ENCODE peak calls at places on chromosomes 4 and X, in nine cellular contexts. One of them, this sample, is unnamed.

GRCh38 chr4:37483610-37484009 is 202.6 kb downstream of the RELL1 start:
- DNase-seq in lower leg skin: no peak
- DNase-seq in anterior cingulate cortex: no peak
- DNase-seq in stimulated activated CD4-positive, alpha-beta T cell treated with anti-CD3 and anti-CD28 coated beads, Interleukin-1b, Interleukin-23, amount 100 ng/mL, for 24 hours: no peak
- DNase-seq in globus pallidus: no peak
- DNase-seq in islet precursor cell: no peak
- DNase-seq in cardiac muscle cell: no peak
- DNase-seq in endothelial cell: no peak
- DNase-seq in T-cell: no peak
- DNase-seq in this sample: no peak

GRCh38 chr4:53183754-53184153 is 182.1 kb downstream of the SCFD2 start:
- DNase-seq in lower leg skin: no peak
- DNase-seq in anterior cingulate cortex: no peak
- DNase-seq in stimulated activated CD4-positive, alpha-beta T cell treated with anti-CD3 and anti-CD28 coated beads, Interleukin-1b, Interleukin-23, amount 100 ng/mL, for 24 hours: no peak
- DNase-seq in globus pallidus: no peak
- DNase-seq in islet precursor cell: no peak
- DNase-seq in cardiac muscle cell: no peak
- DNase-seq in endothelial cell: no peak
- DNase-seq in T-cell: no peak
- DNase-seq in this sample: no peak

GRCh38 chr4:3637326-3638016 is 105.2 kb upstream of the LRPAP1 start:
- DNase-seq in lower leg skin: no peak
- DNase-seq in anterior cingulate cortex: no peak
- DNase-seq in stimulated activated CD4-positive, alpha-beta T cell treated with anti-CD3 and anti-CD28 coated beads, Interleukin-1b, Interleukin-23, amount 100 ng/mL, for 24 hours: no peak
- DNase-seq in globus pallidus: peak
- DNase-seq in islet precursor cell: no peak
- DNase-seq in cardiac muscle cell: no peak
- DNase-seq in endothelial cell: no peak
- DNase-seq in T-cell: no peak
- DNase-seq in this sample: no peak

GRCh38 chr4:98994474-98995182 is 893 bp upstream of the METAP1 start:
- DNase-seq in lower leg skin: no peak
- DNase-seq in anterior cingulate cortex: no peak
- DNase-seq in stimulated activated CD4-positive, alpha-beta T cell treated with anti-CD3 and anti-CD28 coated beads, Interleukin-1b, Interleukin-23, amount 100 ng/mL, for 24 hours: no peak
- DNase-seq in globus pallidus: no peak
- DNase-seq in islet precursor cell: no peak
- DNase-seq in cardiac muscle cell: peak
- DNase-seq in endothelial cell: no peak
- DNase-seq in T-cell: no peak
- DNase-seq in this sample: no peak

GRCh38 chrX:50579955-50580354 is 109.3 kb upstream of the DGKK start:
- DNase-seq in lower leg skin: peak
- DNase-seq in anterior cingulate cortex: peak
- DNase-seq in stimulated activated CD4-positive, alpha-beta T cell treated with anti-CD3 and anti-CD28 coated beads, Interleukin-1b, Interleukin-23, amount 100 ng/mL, for 24 hours: no peak
- DNase-seq in globus pallidus: peak
- DNase-seq in islet precursor cell: peak
- DNase-seq in cardiac muscle cell: peak
- DNase-seq in endothelial cell: peak
- DNase-seq in T-cell: no peak
- DNase-seq in this sample: no peak

GRCh38 chr4:13988347-13989265 is 361.1 kb upstream of the BOD1L1 start:
- DNase-seq in lower leg skin: no peak
- DNase-seq in anterior cingulate cortex: peak
- DNase-seq in stimulated activated CD4-positive, alpha-beta T cell treated with anti-CD3 and anti-CD28 coated beads, Interleukin-1b, Interleukin-23, amount 100 ng/mL, for 24 hours: no peak
- DNase-seq in globus pallidus: peak
- DNase-seq in islet precursor cell: no peak
- DNase-seq in cardiac muscle cell: no peak
- DNase-seq in endothelial cell: no peak
- DNase-seq in T-cell: no peak
- DNase-seq in this sample: peak

GRCh38 chr4:106017975-106018374 is 122.7 kb downstream of the NPNT start:
- DNase-seq in lower leg skin: no peak
- DNase-seq in anterior cingulate cortex: no peak
- DNase-seq in stimulated activated CD4-positive, alpha-beta T cell treated with anti-CD3 and anti-CD28 coated beads, Interleukin-1b, Interleukin-23, amount 100 ng/mL, for 24 hours: no peak
- DNase-seq in globus pallidus: no peak
- DNase-seq in islet precursor cell: no peak
- DNase-seq in cardiac muscle cell: no peak
- DNase-seq in endothelial cell: no peak
- DNase-seq in T-cell: no peak
- DNase-seq in this sample: no peak

GRCh38 chr4:138919094-138919936 is 96.3 kb upstream of the NOCT start:
- DNase-seq in lower leg skin: peak
- DNase-seq in anterior cingulate cortex: peak
- DNase-seq in stimulated activated CD4-positive, alpha-beta T cell treated with anti-CD3 and anti-CD28 coated beads, Interleukin-1b, Interleukin-23, amount 100 ng/mL, for 24 hours: no peak
- DNase-seq in globus pallidus: peak
- DNase-seq in islet precursor cell: peak
- DNase-seq in cardiac muscle cell: peak
- DNase-seq in endothelial cell: peak
- DNase-seq in T-cell: no peak
- DNase-seq in this sample: peak

GRCh38 chrX:134247492-134247891 is 10.5 kb downstream of the CCDC160 start:
- DNase-seq in lower leg skin: no peak
- DNase-seq in anterior cingulate cortex: no peak
- DNase-seq in stimulated activated CD4-positive, alpha-beta T cell treated with anti-CD3 and anti-CD28 coated beads, Interleukin-1b, Interleukin-23, amount 100 ng/mL, for 24 hours: no peak
- DNase-seq in globus pallidus: no peak
- DNase-seq in islet precursor cell: no peak
- DNase-seq in cardiac muscle cell: no peak
- DNase-seq in endothelial cell: no peak
- DNase-seq in T-cell: no peak
- DNase-seq in this sample: no peak

GRCh38 chr4:152106781-152107321 is 346.0 kb upstream of the GATB start:
- DNase-seq in lower leg skin: no peak
- DNase-seq in anterior cingulate cortex: no peak
- DNase-seq in stimulated activated CD4-positive, alpha-beta T cell treated with anti-CD3 and anti-CD28 coated beads, Interleukin-1b, Interleukin-23, amount 100 ng/mL, for 24 hours: no peak
- DNase-seq in globus pallidus: no peak
- DNase-seq in islet precursor cell: no peak
- DNase-seq in cardiac muscle cell: no peak
- DNase-seq in endothelial cell: no peak
- DNase-seq in T-cell: no peak
- DNase-seq in this sample: no peak

GRCh38 chr4:151604238-151604637 is 156.6 kb downstream of the GATB start:
- DNase-seq in lower leg skin: no peak
- DNase-seq in anterior cingulate cortex: no peak
- DNase-seq in stimulated activated CD4-positive, alpha-beta T cell treated with anti-CD3 and anti-CD28 coated beads, Interleukin-1b, Interleukin-23, amount 100 ng/mL, for 24 hours: no peak
- DNase-seq in globus pallidus: no peak
- DNase-seq in islet precursor cell: no peak
- DNase-seq in cardiac muscle cell: no peak
- DNase-seq in endothelial cell: no peak
- DNase-seq in T-cell: no peak
- DNase-seq in this sample: no peak

GRCh38 chr4:4849106-4849505 is 10.4 kb upstream of the MSX1 start:
- DNase-seq in lower leg skin: no peak
- DNase-seq in anterior cingulate cortex: no peak
- DNase-seq in stimulated activated CD4-positive, alpha-beta T cell treated with anti-CD3 and anti-CD28 coated beads, Interleukin-1b, Interleukin-23, amount 100 ng/mL, for 24 hours: no peak
- DNase-seq in globus pallidus: no peak
- DNase-seq in islet precursor cell: no peak
- DNase-seq in cardiac muscle cell: no peak
- DNase-seq in endothelial cell: peak
- DNase-seq in T-cell: no peak
- DNase-seq in this sample: no peak

GRCh38 chr4:67885727-67886126 is 1.9 kb upstream of the TMPRSS11D start:
- DNase-seq in lower leg skin: no peak
- DNase-seq in anterior cingulate cortex: no peak
- DNase-seq in stimulated activated CD4-positive, alpha-beta T cell treated with anti-CD3 and anti-CD28 coated beads, Interleukin-1b, Interleukin-23, amount 100 ng/mL, for 24 hours: no peak
- DNase-seq in globus pallidus: no peak
- DNase-seq in islet precursor cell: peak
- DNase-seq in cardiac muscle cell: no peak
- DNase-seq in endothelial cell: no peak
- DNase-seq in T-cell: no peak
- DNase-seq in this sample: no peak

GRCh38 chr4:54102747-54103146 is 2.8 kb downstream of the GSX2 start:
- DNase-seq in lower leg skin: no peak
- DNase-seq in anterior cingulate cortex: no peak
- DNase-seq in stimulated activated CD4-positive, alpha-beta T cell treated with anti-CD3 and anti-CD28 coated beads, Interleukin-1b, Interleukin-23, amount 100 ng/mL, for 24 hours: no peak
- DNase-seq in globus pallidus: no peak
- DNase-seq in islet precursor cell: no peak
- DNase-seq in cardiac muscle cell: no peak
- DNase-seq in endothelial cell: no peak
- DNase-seq in T-cell: no peak
- DNase-seq in this sample: no peak

GRCh38 chr4:88893961-88894360 is 163.0 kb downstream of the FAM13A start:
- DNase-seq in lower leg skin: no peak
- DNase-seq in anterior cingulate cortex: no peak
- DNase-seq in stimulated activated CD4-positive, alpha-beta T cell treated with anti-CD3 and anti-CD28 coated beads, Interleukin-1b, Interleukin-23, amount 100 ng/mL, for 24 hours: no peak
- DNase-seq in globus pallidus: no peak
- DNase-seq in islet precursor cell: no peak
- DNase-seq in cardiac muscle cell: no peak
- DNase-seq in endothelial cell: no peak
- DNase-seq in T-cell: no peak
- DNase-seq in this sample: no peak

GRCh38 chr4:23097251-23097650 is 404.5 kb downstream of the GBA3 start:
- DNase-seq in lower leg skin: no peak
- DNase-seq in anterior cingulate cortex: no peak
- DNase-seq in stimulated activated CD4-positive, alpha-beta T cell treated with anti-CD3 and anti-CD28 coated beads, Interleukin-1b, Interleukin-23, amount 100 ng/mL, for 24 hours: no peak
- DNase-seq in globus pallidus: no peak
- DNase-seq in islet precursor cell: no peak
- DNase-seq in cardiac muscle cell: no peak
- DNase-seq in endothelial cell: no peak
- DNase-seq in T-cell: no peak
- DNase-seq in this sample: no peak

GRCh38 chr4:124386163-124386562 is 326.4 kb downstream of the ANKRD50 start:
- DNase-seq in lower leg skin: no peak
- DNase-seq in anterior cingulate cortex: no peak
- DNase-seq in stimulated activated CD4-positive, alpha-beta T cell treated with anti-CD3 and anti-CD28 coated beads, Interleukin-1b, Interleukin-23, amount 100 ng/mL, for 24 hours: no peak
- DNase-seq in globus pallidus: no peak
- DNase-seq in islet precursor cell: no peak
- DNase-seq in cardiac muscle cell: no peak
- DNase-seq in endothelial cell: no peak
- DNase-seq in T-cell: no peak
- DNase-seq in this sample: no peak

GRCh38 chrX:41526925-41527324 is 79.8 kb downstream of the NYX start:
- DNase-seq in lower leg skin: no peak
- DNase-seq in anterior cingulate cortex: no peak
- DNase-seq in stimulated activated CD4-positive, alpha-beta T cell treated with anti-CD3 and anti-CD28 coated beads, Interleukin-1b, Interleukin-23, amount 100 ng/mL, for 24 hours: no peak
- DNase-seq in globus pallidus: no peak
- DNase-seq in islet precursor cell: no peak
- DNase-seq in cardiac muscle cell: no peak
- DNase-seq in endothelial cell: no peak
- DNase-seq in T-cell: no peak
- DNase-seq in this sample: no peak

GRCh38 chr4:176755001-176755400 is 37.7 kb downstream of the VEGFC start:
- DNase-seq in lower leg skin: no peak
- DNase-seq in anterior cingulate cortex: no peak
- DNase-seq in stimulated activated CD4-positive, alpha-beta T cell treated with anti-CD3 and anti-CD28 coated beads, Interleukin-1b, Interleukin-23, amount 100 ng/mL, for 24 hours: no peak
- DNase-seq in globus pallidus: no peak
- DNase-seq in islet precursor cell: no peak
- DNase-seq in cardiac muscle cell: no peak
- DNase-seq in endothelial cell: no peak
- DNase-seq in T-cell: no peak
- DNase-seq in this sample: no peak

GRCh38 chr4:146379744-146380143 is 142.0 kb downstream of the SLC10A7 start:
- DNase-seq in lower leg skin: no peak
- DNase-seq in anterior cingulate cortex: no peak
- DNase-seq in stimulated activated CD4-positive, alpha-beta T cell treated with anti-CD3 and anti-CD28 coated beads, Interleukin-1b, Interleukin-23, amount 100 ng/mL, for 24 hours: no peak
- DNase-seq in globus pallidus: no peak
- DNase-seq in islet precursor cell: no peak
- DNase-seq in cardiac muscle cell: no peak
- DNase-seq in endothelial cell: no peak
- DNase-seq in T-cell: no peak
- DNase-seq in this sample: no peak

This sample was measured in left ventricle myocardium inferior.